ENCODE peak calls at places on chromosome 4, in seven cellular contexts. J is GM12878, F is HepG2, X is H1, U is SK-N-SH, W is GM12891, H is K562. O is an unnamed sample.

GRCh38 chr4:76974150-76974549 is 24.6 kb downstream of the SEPTIN11 start:
- DNase-seq in U (no peak), W (no peak), J (no peak), F (no peak), H (no peak), X (no peak), O (no peak)

GRCh38 chr4:72496119-72496518 is 72.9 kb downstream of the ADAMTS3 start:
- DNase-seq in U (no peak), X (no peak), J (no peak), W (no peak), H (no peak), F (no peak), O (no peak)

GRCh38 chr4:21011106-21011505 is 310.8 kb downstream of the PACRGL start:
- DNase-seq in F (no peak), W (no peak), J (no peak), H (no peak), X (no peak), U (no peak), O (no peak)

GRCh38 chr4:7244343-7244680 is 52.0 kb downstream of the SORCS2 start:
- DNase-seq in F (no peak), U (no peak), W (no peak), H (no peak), X (no peak), J (no peak), O (no peak)

GRCh38 chr4:124262211-124263179 is 450.0 kb downstream of the ANKRD50 start:
- DNase-seq in U (peak), H (peak), X (peak), W (peak), F (peak), J (peak), O (no peak)

GRCh38 chr4:30765022-30765421 is 44.9 kb downstream of the PCDH7 start:
- DNase-seq in W (no peak), H (no peak), J (no peak), U (no peak), F (no peak), X (no peak), O (no peak)

GRCh38 chr4:92091335-92091734 is 212.4 kb upstream of the GRID2 start:
- DNase-seq in H (peak), U (no peak), F (peak), J (no peak), W (no peak), X (peak), O (no peak)

GRCh38 chr4:166143227-166143626 is 270.2 kb downstream of the TLL1 start:
- DNase-seq in W (no peak), U (no peak), H (no peak), J (no peak), X (no peak), F (no peak), O (no peak)

GRCh38 chr4:163251204-163251603 is 81.2 kb downstream of the NPY1R start:
- DNase-seq in X (no peak), J (no peak), F (peak), U (peak), H (no peak), W (no peak), O (no peak)

GRCh38 chr4:171378323-171378722 is 434.9 kb upstream of the GALNTL6 start:
- DNase-seq in F (no peak), J (no peak), U (no peak), H (no peak), X (no peak), W (no peak), O (no peak)

GRCh38 chr4:74006009-74006476 is 7.6 kb upstream of the CXCL5 start:
- DNase-seq in F (no peak), W (no peak), J (no peak), X (no peak), U (no peak), H (no peak), O (no peak)

GRCh38 chr4:68375667-68376559 is 26.0 kb upstream of the YTHDC1 start:
- DNase-seq in H (peak), W (peak), U (peak), F (peak), J (no peak), X (peak), O (peak)

GRCh38 chr4:173420324-173420752 is 21.4 kb upstream of the SCRG1 start:
- DNase-seq in X (no peak), J (no peak), W (no peak), U (peak), H (peak), F (peak), O (no peak)

GRCh38 chr4:123110685-123111084 is 188.3 kb upstream of the NUDT6 start:
- DNase-seq in H (no peak), U (no peak), X (no peak), F (no peak), W (no peak), J (no peak), O (no peak)

GRCh38 chr4:102734591-102735385 is 26.0 kb downstream of the MANBA start:
- DNase-seq in X (no peak), J (peak), W (peak), U (no peak), H (peak), F (peak), O (peak)

GRCh38 chr4:100422911-100423310 is 94.9 kb downstream of the EMCN start:
- DNase-seq in W (no peak), X (no peak), H (no peak), U (no peak), F (no peak), J (no peak), O (no peak)
- TF ChIP-seq TAF1 in W (no peak), X (no peak), H (no peak), U (no peak), F (no peak), J (no peak), O (no peak)

DNA sequence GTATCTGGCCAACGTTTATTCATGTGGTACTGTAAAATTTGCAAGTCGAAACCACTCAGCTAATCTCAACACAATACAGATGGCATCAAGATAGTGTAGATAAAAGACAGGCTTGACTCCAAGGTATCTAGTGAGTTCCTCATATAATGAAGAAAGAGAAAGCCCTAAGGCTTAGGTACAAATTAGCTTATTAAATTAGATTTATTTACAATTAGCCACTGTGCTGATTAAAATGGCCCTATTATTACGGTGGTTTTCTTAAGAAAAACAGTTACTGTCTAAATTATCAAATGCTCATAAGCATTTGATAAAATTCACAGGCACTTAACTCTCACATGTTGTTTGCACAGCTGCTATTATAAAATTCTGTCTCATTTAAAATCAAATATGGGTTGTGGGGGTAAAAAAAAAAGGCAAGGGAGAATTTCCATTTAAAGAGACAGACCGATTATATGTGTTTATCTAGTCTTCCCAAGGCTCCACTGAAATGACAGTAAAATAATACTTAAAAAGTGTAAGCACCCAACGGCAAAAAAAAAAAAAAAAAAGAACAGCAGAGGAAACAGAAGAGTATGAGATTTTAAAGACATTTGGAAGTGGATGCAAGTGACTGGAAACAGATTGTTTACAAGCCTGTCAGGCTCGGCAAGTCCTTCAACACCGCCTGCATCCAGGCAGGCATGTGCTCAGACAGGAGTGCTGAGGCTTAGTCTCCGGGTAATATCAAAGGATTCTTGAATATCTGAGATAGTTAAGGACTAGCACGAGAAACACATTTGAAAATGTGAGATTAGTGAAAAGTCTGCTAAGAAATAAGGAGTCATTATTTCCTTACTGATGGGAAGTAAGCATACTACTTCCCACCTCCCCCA is 55.1 kb downstream of the FAM13A start:
- DNase-seq in H (no peak), F (no peak), J (no peak), W (no peak), U (peak), X (no peak), O (no peak)
- TF ChIP-seq TAF1 in H (no peak), F (no peak), J (no peak), W (no peak), U (no peak), X (no peak), O (no peak)

GRCh38 chr4:153929651-153930050 is 140.8 kb upstream of the SFRP2 start:
- DNase-seq in X (no peak), W (no peak), U (no peak), F (no peak), H (no peak), J (no peak), O (no peak)
- TF ChIP-seq TAF1 in X (no peak), W (no peak), U (no peak), F (no peak), H (no peak), J (no peak), O (no peak)

DNA sequence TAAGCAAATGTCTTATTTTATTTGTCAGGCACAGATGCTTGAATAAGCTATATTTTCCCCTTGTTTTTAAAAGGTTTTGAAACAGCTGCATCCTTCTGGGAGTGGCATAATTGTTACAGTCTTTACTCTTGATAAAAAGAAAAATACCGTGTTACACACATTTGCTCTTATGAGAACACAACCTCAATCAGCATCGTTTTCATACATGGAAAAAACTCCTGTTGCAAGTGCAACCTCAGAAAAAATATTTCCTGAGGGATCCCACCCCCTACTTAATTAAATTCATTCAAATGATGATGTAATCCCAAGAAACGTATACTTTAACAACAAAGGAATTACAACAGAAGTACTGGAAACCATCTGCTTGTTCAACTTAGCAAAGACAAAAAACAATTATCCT is 58.6 kb downstream of the SMAD1 start:
- DNase-seq in J (no peak), X (no peak), F (no peak), U (no peak), H (no peak), W (no peak), O (no peak)
- TF ChIP-seq TAF1 in J (no peak), X (no peak), F (no peak), U (no peak), H (no peak), W (no peak), O (no peak)